ENCODE peak calls at places on chromosome 14, in six cellular contexts. O is HCT116, L is astrocyte, B is colonic mucosa, R is neural progenitor cell, Y is HepG2. D is an unnamed sample.

GRCh38 chr14:61710853-61711817 is 15.8 kb downstream of the HIF1A start:
- DNase-seq in B (no peak), L (no peak), O (no peak), Y (peak), R (no peak), D (no peak)

GRCh38 chr14:75549169-75549568 is 26.9 kb downstream of the BATF start:
- DNase-seq in Y (no peak), R (no peak), B (no peak), L (no peak), O (no peak), D (no peak)

GRCh38 chr14:96224480-96225096 is 19.9 kb downstream of the BDKRB2 start:
- DNase-seq in Y (no peak), B (peak), R (no peak), O (no peak), L (no peak), D (no peak)

GRCh38 chr14:91649930-91650329 is 82.0 kb downstream of the CATSPERB start:
- DNase-seq in O (peak), Y (peak), L (no peak), R (peak), B (peak), D (no peak)

GRCh38 chr14:93184391-93185332 is at the start of the genes LYSET and MOAP1:
- DNase-seq in R (peak), B (peak), O (no peak), L (peak), Y (peak), D (peak)

GRCh38 chr14:64329149-64329548 is 35.0 kb upstream of the ESR2 start:
- DNase-seq in R (no peak), O (no peak), B (no peak), L (no peak), Y (no peak), D (no peak)

GRCh38 chr14:22979748-22980392 is 2.5 kb downstream of the AJUBA start:
- DNase-seq in Y (peak), B (no peak), L (no peak), R (no peak), O (no peak), D (no peak)

GRCh38 chr14:87613856-87614255 is 379.1 kb downstream of the GALC start:
- DNase-seq in Y (no peak), R (no peak), L (no peak), O (no peak), B (no peak), D (no peak)

GRCh38 chr14:66224492-66225178 is 261.5 kb upstream of the CCDC196 start:
- DNase-seq in Y (no peak), R (no peak), B (peak), O (no peak), L (no peak), D (no peak)

DNA sequence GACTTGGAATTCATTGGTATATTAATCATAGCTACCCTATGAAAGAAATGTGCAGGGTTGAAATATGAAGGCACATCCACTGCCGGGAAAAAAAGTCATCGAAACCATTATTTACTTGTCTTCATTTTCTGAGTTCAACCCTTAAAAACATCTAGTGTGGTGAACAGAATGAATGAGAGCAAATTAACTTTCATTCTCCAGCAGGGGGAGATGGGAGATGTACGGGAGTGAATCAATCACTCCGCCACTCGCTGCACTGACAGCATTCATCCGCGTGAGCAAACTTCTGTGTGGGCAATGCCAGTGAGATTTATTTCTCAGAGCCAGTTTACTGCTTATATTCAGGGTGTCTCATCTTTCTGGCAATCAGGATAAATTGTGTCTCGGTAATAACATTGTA is 463.5 kb upstream of the MIS18BP1 start:
- DNase-seq in L (no peak), Y (peak), B (no peak), O (no peak), R (peak), D (no peak)
- TF ChIP-seq CTCF in L (no peak), Y (no peak), B (no peak), O (peak), R (peak), D (peak)

DNA sequence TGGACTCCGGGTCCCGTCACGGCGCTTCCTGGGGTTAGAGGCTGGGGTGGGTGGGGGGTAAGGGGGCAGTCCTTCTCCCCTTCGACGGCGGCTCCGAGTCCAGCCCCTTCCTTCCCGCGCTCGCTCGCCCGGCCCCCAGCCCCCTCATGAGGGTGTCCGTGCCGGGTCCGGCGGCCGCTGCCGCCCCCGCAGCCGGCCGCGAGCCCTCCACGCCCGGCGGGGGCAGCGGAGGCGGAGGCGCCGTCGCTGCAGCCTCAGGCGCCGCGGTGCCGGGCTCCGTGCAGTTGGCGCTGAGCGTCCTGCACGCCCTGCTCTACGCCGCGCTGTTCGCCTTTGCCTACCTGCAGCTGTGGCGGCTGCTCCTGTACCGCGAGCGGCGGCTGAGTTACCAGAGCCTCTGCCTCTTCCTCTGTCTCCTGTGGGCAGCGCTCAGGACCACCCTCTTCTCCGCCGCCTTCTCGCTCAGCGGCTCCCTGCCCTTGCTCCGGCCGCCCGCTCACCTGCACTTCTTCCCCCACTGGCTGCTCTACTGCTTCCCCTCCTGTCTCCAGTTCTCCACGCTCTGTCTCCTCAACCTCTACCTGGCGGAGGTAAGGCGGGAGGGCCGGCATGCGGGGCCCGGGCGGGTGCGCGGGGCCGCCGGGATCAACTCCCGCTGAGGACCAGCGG is 500 bp downstream of the GPR137C start:
- DNase-seq in O (no peak), L (no peak), B (peak), Y (no peak), R (peak), D (peak)
- H3K9ac ChIP-seq in O (peak), L (peak), B (peak), Y (peak), R (peak), D (peak)

GRCh38 chr14:69038449-69039286 is 59.6 kb upstream of the ACTN1 start:
- DNase-seq in B (no peak), O (no peak), R (peak), L (peak), Y (no peak), D (no peak)
- H3K27ac ChIP-seq in B (no peak), O (no peak), R (no peak), L (peak), Y (no peak), D (no peak)

GRCh38 chr14:102983496-102983895 is 61.0 kb downstream of the AMN start:
- DNase-seq in Y (no peak), R (no peak), O (no peak), B (no peak), L (no peak), D (peak)

GRCh38 chr14:102984336-102985102 is 62.1 kb downstream of the AMN start:
- DNase-seq in O (no peak), L (no peak), Y (no peak), B (no peak), R (no peak), D (no peak)

GRCh38 chr14:102985665-102986064 is 63.2 kb downstream of the AMN start:
- DNase-seq in O (no peak), L (no peak), B (no peak), Y (no peak), R (no peak), D (no peak)

GRCh38 chr14:102980409-102980810 is 57.9 kb downstream of the AMN start:
- DNase-seq in R (no peak), B (no peak), L (no peak), O (no peak), Y (no peak), D (no peak)

GRCh38 chr14:102982852-102983470 is 60.5 kb downstream of the AMN start:
- DNase-seq in L (no peak), B (no peak), Y (no peak), R (no peak), O (no peak), D (peak)
- TF ChIP-seq CTCF in L (no peak), B (no peak), Y (peak), R (peak), O (no peak), D (no peak)

DNA sequence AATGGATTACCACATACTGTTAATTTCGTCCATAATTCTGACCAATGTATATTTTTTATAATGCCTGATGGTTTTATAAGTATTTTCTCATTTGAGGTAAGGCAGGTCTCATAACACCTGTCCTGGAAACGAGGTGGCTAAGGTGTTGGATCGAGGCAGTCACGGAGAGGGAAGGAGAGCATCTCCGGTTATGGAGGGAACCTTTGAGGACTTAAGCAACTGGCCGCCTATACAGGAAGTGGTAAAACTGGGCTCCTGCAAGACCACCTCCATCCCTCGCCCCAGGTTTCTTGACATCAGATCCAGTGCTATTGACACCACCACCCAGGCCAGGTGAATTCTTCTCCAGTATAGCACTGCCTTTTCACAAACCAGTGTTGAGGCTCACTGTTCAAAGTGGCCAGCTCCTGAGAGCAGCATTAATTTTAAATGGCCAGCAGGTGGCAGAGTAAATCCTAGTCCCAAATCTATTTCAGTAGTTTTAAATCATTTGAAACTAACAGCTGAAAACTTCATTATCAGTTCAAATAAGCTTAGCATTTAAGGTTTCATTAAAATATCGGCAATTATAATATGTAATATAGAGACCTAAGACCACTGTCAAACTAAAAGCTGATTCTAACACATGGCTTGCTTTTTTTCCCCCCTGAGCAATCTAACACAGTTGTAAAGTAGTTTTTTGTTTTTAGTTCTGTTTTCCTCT is 100.8 kb downstream of the PPM1A start:
- DNase-seq in Y (peak), R (peak), O (peak), B (peak), L (peak), D (no peak)
- H3K9ac ChIP-seq in Y (no peak), R (no peak), O (no peak), B (no peak), L (no peak), D (peak)

DNA sequence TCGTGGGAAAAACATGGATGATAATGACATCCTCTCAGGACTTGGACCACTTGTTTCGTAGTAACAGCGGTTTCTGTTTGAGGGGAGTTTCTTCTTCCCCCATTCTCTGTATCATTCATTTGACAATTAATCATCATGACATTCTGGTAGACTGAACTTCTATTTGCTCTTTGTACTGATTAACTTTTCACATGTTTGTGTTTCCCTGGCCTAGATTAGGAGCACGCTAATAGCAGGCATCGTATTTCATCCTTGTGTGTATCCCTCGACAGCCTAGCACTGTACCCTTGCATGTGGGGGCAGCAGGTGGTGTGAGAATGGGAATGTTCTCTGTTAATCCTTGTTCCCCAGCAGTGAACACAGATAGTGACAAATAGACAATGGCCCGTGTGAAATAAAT is 8.1 kb downstream of the LRRC74A start:
- DNase-seq in L (no peak), O (no peak), R (no peak), B (no peak), Y (peak), D (no peak)
- H3K27ac ChIP-seq in L (no peak), O (no peak), R (no peak), B (no peak), Y (no peak), D (no peak)

DNA sequence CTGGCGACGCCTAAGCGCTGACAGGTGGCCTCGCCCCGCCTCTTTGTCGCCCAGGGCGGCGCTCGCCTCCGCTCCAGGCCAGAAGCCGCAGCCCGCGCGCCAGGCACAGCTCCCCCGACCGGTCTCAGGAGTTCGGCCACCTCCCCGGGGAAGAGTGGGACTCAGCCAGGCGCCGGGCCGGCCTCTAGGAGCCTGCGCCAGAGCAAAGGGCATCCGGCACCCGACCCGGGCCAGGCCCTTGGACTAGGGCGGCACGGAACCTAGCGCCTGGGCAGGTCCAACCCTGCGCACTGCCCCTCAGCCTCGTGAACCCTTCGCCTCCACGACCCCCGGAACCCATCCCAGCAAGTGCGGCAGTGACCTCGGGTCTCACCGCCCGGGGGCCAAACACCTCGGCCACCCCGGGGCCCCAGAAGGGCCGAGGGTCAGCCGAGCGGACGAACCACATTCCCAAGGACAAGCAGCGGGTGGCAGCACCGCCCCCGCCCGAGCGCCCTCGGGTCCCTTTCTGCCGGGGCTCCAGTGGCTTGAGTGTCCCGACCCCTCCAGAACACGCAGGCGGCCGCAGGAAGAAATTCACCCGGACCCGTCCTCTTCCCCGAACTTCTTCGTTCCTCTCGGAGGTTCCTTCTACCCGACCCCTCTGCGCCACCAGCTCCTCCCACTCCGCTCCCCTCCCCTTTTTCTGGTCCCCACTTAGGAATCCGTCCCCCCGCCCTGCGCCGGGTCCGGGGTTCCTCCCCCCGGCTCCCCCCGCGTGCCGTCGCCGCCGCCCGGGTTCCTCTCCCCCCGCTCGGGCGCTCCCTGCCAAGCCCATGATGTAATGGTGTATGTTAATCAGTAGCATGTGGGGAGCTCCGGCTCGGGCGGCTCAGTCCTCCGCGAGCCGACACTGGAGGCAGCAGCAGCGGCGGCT is 1.4 kb upstream of the SAMD4A start:
- DNase-seq in R (peak), O (peak), L (peak), Y (peak), B (peak), D (peak)
- TF ChIP-seq CTCF in R (no peak), O (no peak), L (no peak), Y (peak), B (no peak), D (peak)

GRCh38 chr14:99312106-99312505 is 40.1 kb upstream of the BCL11B start:
- DNase-seq in O (no peak), L (no peak), B (no peak), R (no peak), Y (no peak), D (no peak)
- H3K9ac ChIP-seq in O (no peak), L (no peak), B (no peak), R (no peak), Y (no peak), D (no peak)

GRCh38 chr14:68522510-68523325 is 270.1 kb downstream of the ZFP36L1 start:
- DNase-seq in R (peak), B (no peak), O (no peak), Y (no peak), L (no peak), D (peak)
- H3K27ac ChIP-seq in R (peak), B (no peak), O (no peak), Y (peak), L (no peak), D (peak)

D was measured in kidney.